ENCODE peak calls at places on chromosome 12, in seven cellular contexts. J is body of pancreas; A is A549; H is CD8-positive, alpha-beta memory T cell; I is cardiac muscle cell; E is transverse colon; B is CD4-positive, CD25-positive, alpha-beta regulatory T cell. X is an unnamed sample.

GRCh38 chr12:79360269-79360668 is 330.5 kb downstream of the PAWR start:
- DNase-seq in J (no peak), A (no peak), H (no peak), I (no peak), E (no peak), B (no peak), X (no peak)

GRCh38 chr12:685388-685787 is 22.1 kb upstream of the NINJ2 start:
- DNase-seq in J (no peak), A (peak), H (peak), I (peak), E (peak), B (peak), X (peak)

GRCh38 chr12:131862994-131863710 is 31.3 kb upstream of the ULK1 start:
- DNase-seq in J (no peak), A (peak), H (no peak), I (peak), E (no peak), B (no peak), X (no peak)

GRCh38 chr12:117134059-117134458 is 34.8 kb upstream of the TESC start:
- DNase-seq in J (no peak), A (no peak), H (peak), I (no peak), E (no peak), B (peak), X (peak)

GRCh38 chr12:133129368-133130037 is 571 bp downstream of the ZNF891 start:
- DNase-seq in J (no peak), A (no peak), H (no peak), I (peak), E (no peak), B (no peak), X (no peak)

GRCh38 chr12:121668750-121669524 is 517 bp downstream of the MORN3 start:
- DNase-seq in J (peak), A (peak), H (peak), I (peak), E (peak), B (peak), X (peak)

GRCh38 chr12:108969622-108970021 is 51.2 kb downstream of the SVOP start:
- DNase-seq in J (no peak), A (no peak), H (no peak), I (no peak), E (no peak), B (no peak), X (no peak)

GRCh38 chr12:28286352-28286751 is 96.1 kb downstream of the CCDC91 start:
- DNase-seq in J (no peak), A (no peak), H (no peak), I (no peak), E (no peak), B (no peak), X (no peak)

GRCh38 chr12:6065131-6065871 is 59.2 kb downstream of the VWF start:
- DNase-seq in J (no peak), A (no peak), H (no peak), I (no peak), E (no peak), B (no peak), X (no peak)

GRCh38 chr12:46717159-46717558 is 108.6 kb downstream of the SLC38A4 start:
- DNase-seq in J (no peak), A (no peak), H (no peak), I (no peak), E (no peak), B (no peak), X (no peak)

GRCh38 chr12:113094738-113095137 is 38.2 kb downstream of the DTX1 start:
- DNase-seq in J (no peak), A (no peak), H (no peak), I (no peak), E (no peak), B (no peak), X (no peak)

GRCh38 chr12:113091506-113091905 is 35.0 kb downstream of the DTX1 start:
- DNase-seq in J (no peak), A (no peak), H (no peak), I (no peak), E (no peak), B (no peak), X (no peak)

GRCh38 chr12:113095405-113095804 is 38.9 kb downstream of the DTX1 start:
- DNase-seq in J (no peak), A (no peak), H (no peak), I (no peak), E (no peak), B (no peak), X (no peak)

GRCh38 chr12:113092478-113093408 is 36.2 kb downstream of the DTX1 start:
- DNase-seq in J (peak), A (peak), H (no peak), I (peak), E (peak), B (no peak), X (no peak)

GRCh38 chr12:113093409-113094101 is 37.0 kb downstream of the DTX1 start:
- DNase-seq in J (no peak), A (no peak), H (no peak), I (no peak), E (no peak), B (no peak), X (no peak)
- H3K4me3 ChIP-seq in J (no peak), A (peak), H (no peak), I (no peak), E (peak), B (no peak), X (no peak)

GRCh38 chr12:53625946-53626701 is at the start of gene ATF7:
- DNase-seq in J (peak), A (peak), H (peak), I (peak), E (peak), B (peak), X (peak)

GRCh38 chr12:53625373-53625945 is 723 bp downstream of the ATF7 start:
- DNase-seq in J (no peak), A (no peak), H (no peak), I (no peak), E (no peak), B (no peak), X (no peak)

GRCh38 chr12:53627919-53628318 is 1.7 kb upstream of the ATF7 start:
- DNase-seq in J (no peak), A (no peak), H (no peak), I (no peak), E (no peak), B (no peak), X (no peak)

GRCh38 chr12:53624956-53625355 is 1.2 kb downstream of the ATF7 start:
- DNase-seq in J (no peak), A (no peak), H (no peak), I (peak), E (no peak), B (no peak), X (no peak)

DNA sequence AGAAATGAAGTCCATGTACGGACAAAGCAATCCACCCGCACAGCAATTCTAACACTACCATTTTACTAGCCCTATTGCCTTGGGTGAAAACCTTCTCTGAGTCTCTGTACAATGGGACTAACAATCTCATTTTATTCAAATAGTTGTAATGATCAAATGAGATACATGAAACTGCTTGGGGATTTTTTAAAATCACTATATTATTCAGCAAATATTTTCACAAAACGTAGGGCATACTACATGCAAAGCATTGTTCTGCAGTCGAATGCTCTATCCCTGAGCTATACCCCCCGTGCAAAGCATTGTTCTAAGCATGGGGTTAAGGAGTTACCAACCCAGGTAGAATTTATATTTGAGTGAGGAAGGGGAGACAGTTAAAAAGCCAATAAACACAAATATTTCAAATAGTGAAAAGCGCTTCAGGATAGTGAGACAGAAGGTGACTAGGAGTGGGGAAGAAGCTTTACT is 554 bp upstream of the ATF7 start:
- DNase-seq in J (no peak), A (no peak), H (no peak), I (no peak), E (no peak), B (no peak), X (no peak)
- H3K4me3 ChIP-seq in J (no peak), A (peak), H (peak), I (peak), E (peak), B (peak), X (peak)

DNA sequence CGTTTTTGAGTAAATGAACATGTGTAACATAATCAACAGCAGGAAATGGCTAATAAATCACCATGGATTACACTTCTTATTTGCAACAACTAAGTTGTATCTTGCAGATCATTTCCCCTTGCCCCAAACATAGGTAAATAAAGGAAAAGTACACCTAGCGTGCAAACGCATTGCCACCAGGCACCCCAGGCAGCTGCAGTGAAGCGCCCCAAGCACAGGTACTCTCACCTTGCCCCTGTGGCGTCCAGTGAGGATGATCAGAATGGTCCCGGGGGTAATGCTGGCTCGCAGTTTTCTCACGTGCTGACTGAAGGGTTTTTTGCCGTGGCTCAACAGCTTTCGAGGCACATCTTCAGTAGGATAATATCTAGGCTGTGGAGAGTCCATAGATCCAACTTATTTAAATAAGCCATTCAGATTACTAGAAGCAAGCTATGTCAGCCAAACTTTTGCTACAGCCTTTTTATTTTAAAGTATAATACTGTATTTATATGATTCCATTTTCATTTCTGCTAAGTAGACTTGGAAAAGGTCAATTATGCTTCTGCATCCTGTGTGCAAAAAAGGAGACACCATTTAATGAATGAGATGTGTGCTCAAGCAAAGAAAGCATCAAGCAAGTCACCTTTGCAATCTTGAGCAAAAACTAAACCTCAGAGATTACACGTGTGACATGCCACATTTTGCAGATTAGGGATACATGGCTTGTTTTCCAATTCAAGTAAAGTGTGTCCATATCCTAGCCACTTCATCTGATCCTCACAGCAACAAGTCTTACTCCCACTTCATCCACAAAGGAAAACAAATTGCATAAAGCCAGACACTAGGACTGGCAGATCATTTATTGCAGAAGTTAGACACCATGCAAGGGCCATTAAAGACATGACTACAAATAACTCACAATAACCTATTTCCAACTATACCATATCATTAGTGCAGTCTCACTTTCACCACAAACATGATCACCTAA is 2.6 kb downstream of the RPL6 start:
- DNase-seq in J (no peak), A (no peak), H (no peak), I (no peak), E (no peak), B (no peak), X (no peak)
- H3K4me3 ChIP-seq in J (no peak), A (peak), H (no peak), I (no peak), E (no peak), B (peak), X (no peak)

GRCh38 chr12:50205648-50206047 is 38.5 kb upstream of the CERS5 start:
- DNase-seq in J (no peak), A (no peak), H (no peak), I (no peak), E (no peak), B (no peak), X (no peak)

GRCh38 chr12:50200507-50201273 is 33.5 kb upstream of the CERS5 start:
- DNase-seq in J (no peak), A (no peak), H (no peak), I (peak), E (no peak), B (no peak), X (no peak)

GRCh38 chr12:50203691-50204090 is 36.5 kb upstream of the CERS5 start:
- DNase-seq in J (no peak), A (no peak), H (no peak), I (no peak), E (no peak), B (no peak), X (no peak)

GRCh38 chr12:50198829-50199228 is 31.7 kb upstream of the CERS5 start:
- DNase-seq in J (no peak), A (no peak), H (no peak), I (no peak), E (no peak), B (no peak), X (no peak)

GRCh38 chr12:50201987-50202521 is 34.9 kb upstream of the CERS5 start:
- DNase-seq in J (peak), A (peak), H (no peak), I (peak), E (peak), B (no peak), X (no peak)
- H3K4me3 ChIP-seq in J (no peak), A (no peak), H (no peak), I (no peak), E (no peak), B (no peak), X (no peak)

DNA sequence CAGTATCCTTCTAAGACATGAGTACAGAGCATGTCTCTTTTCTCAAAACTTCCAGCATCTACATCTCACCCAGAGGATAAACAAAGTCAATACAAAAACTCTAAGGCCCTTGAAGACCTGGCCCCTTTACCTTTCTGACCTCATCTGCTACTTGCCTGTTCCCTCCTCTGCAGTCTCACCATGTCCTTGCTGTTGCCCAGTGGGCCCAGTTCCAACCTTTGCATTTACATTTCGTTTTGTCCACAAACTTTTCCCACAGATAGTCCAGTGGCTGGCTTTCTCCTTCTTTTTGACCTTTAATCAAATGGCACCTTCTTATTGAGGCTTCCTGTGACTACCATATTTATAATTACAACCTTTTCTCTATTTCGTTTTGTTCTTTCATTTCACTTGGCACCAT is 1.6 kb downstream of the IRAK4 start:
- DNase-seq in J (peak), A (no peak), H (no peak), I (no peak), E (no peak), B (no peak), X (no peak)
- H3K4me3 ChIP-seq in J (no peak), A (no peak), H (peak), I (no peak), E (peak), B (peak), X (peak)

DNA sequence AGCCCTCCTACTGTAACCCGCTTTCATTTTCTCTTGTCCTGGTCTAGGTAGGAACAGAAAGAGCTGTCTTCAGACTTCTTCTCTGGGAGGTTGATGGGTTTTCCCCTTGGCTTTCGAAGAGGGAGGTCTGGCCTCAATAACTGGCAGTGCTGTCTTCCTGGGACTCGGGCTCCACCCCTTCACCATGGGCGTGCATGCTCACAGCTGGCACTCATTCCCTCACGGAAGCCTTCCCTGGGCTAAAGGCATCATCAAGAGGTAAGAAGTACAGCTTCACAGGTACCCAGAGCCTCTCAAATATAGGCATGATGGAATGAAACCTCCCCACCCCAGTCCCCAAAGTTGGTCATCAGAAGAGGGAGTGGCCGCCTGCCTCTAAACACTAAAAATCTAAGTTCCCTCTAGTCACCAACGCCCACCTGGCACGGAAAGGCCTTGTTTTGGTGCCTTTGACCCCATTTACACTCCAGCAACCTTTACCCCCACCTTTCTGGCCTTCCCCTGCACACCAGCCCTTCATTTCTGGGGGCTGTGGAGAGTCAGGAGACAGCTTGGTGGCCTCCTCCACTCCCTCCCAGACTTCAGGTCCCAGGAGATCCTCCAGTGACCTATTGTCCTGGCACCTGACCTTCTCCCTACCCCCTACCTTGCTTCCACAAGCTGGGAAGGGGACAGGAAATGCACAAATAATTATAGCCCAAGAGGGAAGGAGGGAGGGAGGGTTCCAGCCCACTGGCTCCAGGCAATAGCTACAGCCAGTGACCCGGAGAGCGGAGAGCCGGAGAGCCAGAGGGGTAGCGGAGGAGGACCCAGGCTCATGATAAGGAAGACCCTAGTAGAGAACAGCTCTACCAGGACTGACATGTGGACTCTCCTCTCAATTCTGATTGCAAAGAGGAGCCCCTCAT is 2.8 kb downstream of the RAPGEF3 start:
- DNase-seq in J (peak), A (no peak), H (no peak), I (no peak), E (peak), B (no peak), X (no peak)
- H3K4me3 ChIP-seq in J (no peak), A (no peak), H (no peak), I (no peak), E (peak), B (peak), X (no peak)

GRCh38 chr12:7433276-7433822 is 10.6 kb downstream of the CD163L1 start:
- DNase-seq in J (no peak), A (peak), H (no peak), I (peak), E (no peak), B (no peak), X (no peak)
- H3K4me3 ChIP-seq in J (no peak), A (peak), H (no peak), I (no peak), E (no peak), B (no peak), X (no peak)

DNA sequence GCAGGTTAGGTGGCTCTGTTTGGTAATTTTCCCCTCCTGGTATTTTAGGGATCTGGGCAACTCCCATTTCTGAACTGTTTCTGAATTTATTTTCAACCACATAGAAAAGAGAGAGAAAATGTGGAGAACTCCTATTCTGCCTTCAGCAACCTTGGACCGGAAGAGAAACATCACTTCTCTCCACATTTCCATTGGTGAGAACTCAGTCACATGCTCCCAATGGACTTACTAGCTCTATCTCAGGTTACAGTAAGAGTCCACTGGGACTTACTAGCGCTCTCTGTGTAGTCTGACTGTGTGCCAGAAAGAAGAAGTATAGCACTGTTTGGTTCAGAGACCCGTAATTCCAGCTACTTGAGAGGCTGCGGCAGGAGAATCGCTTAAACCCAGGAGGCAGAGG is 383.2 kb downstream of the DUSP6 start:
- DNase-seq in J (no peak), A (no peak), H (no peak), I (no peak), E (no peak), B (no peak), X (no peak)
- H3K4me3 ChIP-seq in J (no peak), A (no peak), H (no peak), I (no peak), E (no peak), B (no peak), X (no peak)

GRCh38 chr12:51906452-51907082 is 737 bp upstream of the ACVRL1 start:
- DNase-seq in J (no peak), A (no peak), H (no peak), I (no peak), E (no peak), B (no peak), X (no peak)
- H3K4me3 ChIP-seq in J (no peak), A (no peak), H (no peak), I (no peak), E (peak), B (no peak), X (no peak)

GRCh38 chr12:4562034-4562657 is at the start of gene DYRK4:
- DNase-seq in J (peak), A (no peak), H (no peak), I (peak), E (peak), B (no peak), X (no peak)
- H3K4me3 ChIP-seq in J (no peak), A (no peak), H (no peak), I (peak), E (peak), B (no peak), X (no peak)

X was measured in Jurkat, Clone E6-1.